ENCODE peak calls at places on chromosome 12, in six cellular contexts. P, C, K, U, E and S are unnamed samples.

GRCh38 chr12:89185181-89185580 is 167.1 kb downstream of the DUSP6 start:
- DNase-seq in P (no peak), C (no peak), K (no peak), U (no peak), E (no peak), S (no peak)

GRCh38 chr12:131266591-131267467 is 313.1 kb downstream of the ADGRD1 start:
- DNase-seq in P (no peak), C (no peak), K (no peak), U (no peak), E (no peak), S (no peak)

GRCh38 chr12:66051361-66051760 is 79.2 kb downstream of the LLPH start:
- DNase-seq in P (peak; percentile 40), C (no peak), K (no peak), U (no peak), E (no peak), S (no peak)

GRCh38 chr12:76713130-76713529 is 50.8 kb upstream of the ZDHHC17 start:
- DNase-seq in P (no peak), C (no peak), K (no peak), U (no peak), E (peak; percentile 56), S (peak; percentile 73)

GRCh38 chr12:122867701-122868461 is 28.0 kb downstream of the VPS37B start:
- DNase-seq in P (no peak), C (peak; percentile 79), K (no peak), U (peak; percentile 81), E (no peak), S (no peak)

GRCh38 chr12:99250091-99250490 is 397.5 kb upstream of the GARIN6 start:
- DNase-seq in P (no peak), C (no peak), K (no peak), U (no peak), E (no peak), S (no peak)

GRCh38 chr12:94768398-94769039 is 118.2 kb upstream of the TMCC3 start:
- DNase-seq in P (peak; percentile 6), C (no peak), K (no peak), U (no peak), E (no peak), S (peak; percentile 20)

GRCh38 chr12:27462151-27462694 is 15.7 kb downstream of the SMCO2 start:
- DNase-seq in P (peak; percentile 93), C (no peak), K (peak; percentile 87), U (no peak), E (peak; percentile 91), S (peak; percentile 84)

GRCh38 chr12:89481218-89481914 is 43.2 kb downstream of the GALNT4 start:
- DNase-seq in P (peak; percentile 64), C (no peak), K (no peak), U (no peak), E (no peak), S (no peak)

GRCh38 chr12:93609281-93610192 is 37.1 kb downstream of the SOCS2 start:
- DNase-seq in P (no peak), C (no peak), K (peak; percentile 43), U (no peak), E (no peak), S (no peak)

GRCh38 chr12:131221946-131222249 is 268.2 kb downstream of the ADGRD1 start:
- DNase-seq in P (no peak), C (no peak), K (no peak), U (no peak), E (no peak), S (no peak)

GRCh38 chr12:112133418-112133817 is 8.1 kb downstream of the TRAFD1 start:
- DNase-seq in P (no peak), C (no peak), K (no peak), U (no peak), E (no peak), S (no peak)

GRCh38 chr12:42608196-42608825 is 18.8 kb upstream of the PRICKLE1 start:
- DNase-seq in P (no peak), C (no peak), K (no peak), U (no peak), E (no peak), S (no peak)

GRCh38 chr12:13071305-13072280 is 27.4 kb downstream of the FAM234B start:
- DNase-seq in P (no peak), C (no peak), K (no peak), U (no peak), E (no peak), S (no peak)

GRCh38 chr12:27817761-27818160 is 37.7 kb upstream of the MANSC4 start:
- DNase-seq in P (no peak), C (no peak), K (no peak), U (no peak), E (no peak), S (no peak)

GRCh38 chr12:26689281-26689841 is 143.6 kb downstream of the ITPR2 start:
- DNase-seq in P (no peak), C (no peak), K (no peak), U (no peak), E (no peak), S (no peak)

GRCh38 chr12:25983625-25984024 is 25.1 kb downstream of the RASSF8 start:
- DNase-seq in P (no peak), C (no peak), K (no peak), U (no peak), E (no peak), S (no peak)

GRCh38 chr12:47776471-47777143 is 3.6 kb downstream of the SLC48A1 start:
- DNase-seq in P (peak; percentile 74), C (no peak), K (peak; percentile 50), U (no peak), E (peak; percentile 67), S (peak; percentile 57)

GRCh38 chr12:122834229-122834920 is 882 bp upstream of the HIP1R start:
- DNase-seq in P (peak; percentile 67), C (peak; percentile 48), K (peak; percentile 58), U (no peak), E (peak; percentile 45), S (peak; percentile 57)

GRCh38 chr12:21471294-21471693 is 30.1 kb downstream of the RECQL start:
- DNase-seq in P (no peak), C (no peak), K (no peak), U (no peak), E (no peak), S (no peak)

GRCh38 chr12:67074072-67074471 is 195.1 kb upstream of the CAND1 start:
- DNase-seq in P (no peak), C (no peak), K (no peak), U (no peak), E (no peak), S (no peak)

GRCh38 chr12:123120452-123121166 is 30.3 kb downstream of the PITPNM2 start:
- DNase-seq in P (no peak), C (no peak), K (peak; percentile 51), U (no peak), E (peak; percentile 45), S (no peak)

GRCh38 chr12:77878901-77879300 is 48.2 kb downstream of the NAV3 start:
- DNase-seq in P (no peak), C (no peak), K (no peak), U (no peak), E (no peak), S (no peak)

DNA sequence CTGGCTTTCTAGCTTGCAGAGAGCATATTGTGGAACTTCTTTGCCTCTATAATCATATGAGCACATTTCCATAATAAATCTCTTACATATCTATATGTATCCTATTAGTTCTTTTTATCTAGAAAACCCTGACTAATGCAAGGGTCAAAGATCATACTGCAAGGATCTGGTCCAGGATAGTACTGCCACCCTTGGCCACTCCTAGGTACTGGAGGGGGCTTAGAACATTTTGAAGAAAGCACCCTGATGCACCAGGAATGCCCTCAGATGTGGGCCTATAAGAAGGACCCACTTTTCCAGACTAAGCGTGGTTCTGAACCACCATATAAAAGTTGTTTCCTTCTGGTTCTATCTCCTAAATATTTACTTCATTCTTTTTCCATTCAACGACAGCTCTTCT is 14.6 kb downstream of the ATXN7L3B start:
- DNase-seq in P (no peak), C (no peak), K (no peak), U (no peak), E (no peak), S (peak; percentile 5)
- TF ChIP-seq CTCF in P (no peak), C (no peak), K (no peak), U (no peak), E (no peak), S (peak; percentile 24)

DNA sequence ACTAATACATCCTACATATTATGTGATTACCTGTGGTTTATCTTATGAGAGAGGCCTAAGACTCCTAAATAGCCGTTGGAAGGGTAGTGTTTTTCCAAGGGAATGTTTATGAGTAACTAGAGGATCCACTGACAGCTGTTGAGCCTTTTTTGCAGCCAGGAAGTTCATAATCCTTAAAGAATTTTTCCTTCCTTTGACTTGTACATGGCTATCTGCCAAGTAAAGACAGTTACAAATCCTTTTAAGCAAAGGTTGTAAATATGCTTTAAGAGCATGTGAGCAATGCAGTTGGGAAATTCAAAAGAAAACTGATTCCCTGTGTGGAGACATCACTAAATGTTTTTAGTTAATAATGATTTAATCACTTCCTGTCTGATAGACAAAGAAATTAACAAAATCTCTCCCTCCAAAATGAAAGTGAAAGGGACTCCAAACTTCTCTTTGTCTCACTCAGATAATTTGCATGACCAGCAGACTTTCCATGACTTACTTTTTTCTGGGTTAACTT is 333.8 kb downstream of the PDZRN4 start:
- DNase-seq in P (peak; percentile 53), C (no peak), K (peak; percentile 85), U (no peak), E (peak; percentile 91), S (peak; percentile 94)
- H3K4me3 ChIP-seq in P (no peak overlapping the region), C (no peak overlapping the region), K (no peak overlapping the region), U (peak overlapping the region; percentile 28), E (peak overlapping the region; percentile 14), S (peak overlapping the region; percentile 15)

DNA sequence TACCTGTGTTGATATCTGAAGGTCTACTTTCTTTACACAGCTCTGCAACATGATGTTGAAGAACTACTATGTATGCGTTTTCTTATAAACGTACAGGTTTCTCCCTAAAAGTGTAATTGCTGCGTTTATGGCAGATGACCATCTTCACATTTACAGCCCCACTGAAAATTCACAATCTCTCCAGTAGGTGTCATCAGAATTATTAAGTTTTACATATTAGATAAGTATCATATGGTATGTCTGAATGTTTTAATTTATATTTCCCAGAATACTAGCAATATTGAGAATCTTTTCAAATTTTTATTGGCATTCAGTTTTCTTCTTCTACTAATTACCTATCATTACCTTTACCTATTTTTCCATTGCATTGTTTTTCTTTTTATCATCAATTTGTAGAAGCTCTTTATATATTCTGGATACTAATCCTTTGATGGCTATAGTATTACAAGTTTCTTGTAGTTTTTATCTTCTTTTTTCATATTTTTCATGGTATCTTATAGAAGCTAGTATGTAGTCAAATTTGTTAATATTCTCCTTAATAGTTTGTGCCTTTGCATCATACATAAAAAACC is 123.5 kb downstream of the CAPZA3 start:
- DNase-seq in P (peak; percentile 56), C (no peak), K (peak; percentile 62), U (no peak), E (peak; percentile 69), S (peak; percentile 68)
- TF ChIP-seq CTCF in P (peak; percentile 43), C (peak; percentile 61), K (peak; percentile 57), U (peak; percentile 61), E (peak; percentile 56), S (peak; percentile 59)

GRCh38 chr12:113709456-113709855 is 237.8 kb upstream of the LHX5 start:
- DNase-seq in P (no peak), C (no peak), K (no peak), U (no peak), E (no peak), S (no peak)

GRCh38 chr12:113713156-113713555 is 241.5 kb upstream of the LHX5 start:
- DNase-seq in P (no peak), C (no peak), K (no peak), U (no peak), E (no peak), S (no peak)

DNA sequence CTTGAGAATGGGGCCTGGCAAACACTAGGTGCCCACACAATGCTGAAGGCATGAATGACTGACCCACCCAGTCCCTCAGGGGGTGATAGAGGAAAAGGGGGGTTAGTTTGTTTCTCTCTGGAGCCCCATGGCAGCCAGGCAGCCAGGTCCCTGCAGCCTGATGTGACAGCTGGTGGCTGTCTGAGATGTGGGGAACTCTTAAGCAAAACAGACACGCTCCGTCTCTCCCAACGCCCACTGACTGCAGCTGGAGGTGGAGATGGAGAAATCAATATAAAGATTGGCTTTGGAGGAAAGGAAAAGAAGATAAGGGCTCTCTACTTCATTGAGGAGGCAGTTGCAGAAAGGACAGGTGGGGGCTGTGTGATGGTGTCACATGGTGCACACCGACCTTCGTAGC is 240.8 kb upstream of the LHX5 start:
- DNase-seq in P (no peak), C (no peak), K (no peak), U (no peak), E (no peak), S (no peak)
- H3K4me3 ChIP-seq in P (no peak overlapping the region), C (no peak overlapping the region), K (no peak overlapping the region), U (no peak overlapping the region), E (no peak overlapping the region), S (no peak overlapping the region)